ENCODE peak calls at places on chromosomes 3 and 15, in nine cellular contexts. A is brain microvascular endothelial cell; W is activated gamma-delta T cell treated with Interleukin-2 at 50 U/mL for 16 hours; T is effector memory CD8-positive, alpha-beta T cell; X is nucleus accumbens; Y is HTR-8/SVneo; C is type B pancreatic cell; E is stimulated activated naive CD8-positive, alpha-beta T cell treated with anti-CD3 and anti-CD28 coated beads, Interleukin-15, Interleukin-2, amounts not matched to agents 100 U/mL and 50 U/mL, for 24 hours; P is lung. L is an unnamed sample.

GRCh38 chr3:71726106-71726505 is 904 bp upstream of the EIF4E3 start:
- DNase-seq in Y (peak), P (no peak), W (peak), C (no peak), T (peak), E (no peak), A (no peak), X (no peak), L (peak)

GRCh38 chr15:29361560-29361959 is 91.9 kb upstream of the NSMCE3 start:
- DNase-seq in P (no peak), E (no peak), X (no peak), T (no peak), W (no peak), A (no peak), C (no peak), Y (no peak), L (no peak)

GRCh38 chr3:169676925-169677537 is 13.5 kb upstream of the MECOM start:
- DNase-seq in P (no peak), T (no peak), A (no peak), X (no peak), W (no peak), Y (no peak), C (no peak), E (no peak), L (no peak)

GRCh38 chr3:179473565-179473964 is 22.3 kb upstream of the GNB4 start:
- DNase-seq in W (no peak), P (no peak), X (no peak), T (no peak), A (no peak), E (no peak), Y (no peak), C (no peak), L (no peak)

GRCh38 chr15:31374489-31374888 is 47.9 kb downstream of the KLF13 start:
- DNase-seq in T (no peak), P (no peak), X (no peak), Y (no peak), W (no peak), C (no peak), A (no peak), E (no peak), L (no peak)

GRCh38 chr3:9947025-9947995 is 4.9 kb downstream of the PRRT3 start:
- DNase-seq in P (peak), X (peak), C (no peak), E (no peak), Y (no peak), A (peak), T (no peak), W (no peak), L (no peak)

GRCh38 chr15:27358751-27359434 is 387.9 kb downstream of the GABRG3 start:
- DNase-seq in A (no peak), Y (no peak), T (no peak), P (no peak), C (no peak), X (no peak), W (no peak), E (peak), L (peak)

GRCh38 chr15:40325188-40325587 is 1.7 kb downstream of the INAFM2 start:
- DNase-seq in A (no peak), C (no peak), T (no peak), X (no peak), E (no peak), Y (no peak), P (no peak), W (no peak), L (no peak)

GRCh38 chr3:151037746-151038145 is 47.7 kb upstream of the MED12L start:
- DNase-seq in C (no peak), X (no peak), W (no peak), A (peak), Y (peak), P (peak), T (no peak), E (no peak), L (no peak)

GRCh38 chr3:190531406-190531805 is 17.5 kb downstream of the IL1RAP start:
- DNase-seq in C (no peak), A (no peak), W (no peak), E (no peak), Y (no peak), X (no peak), T (no peak), P (no peak), L (no peak)

GRCh38 chr15:65339926-65340325 is 35.4 kb downstream of the RNU5B-1 start:
- DNase-seq in Y (no peak), E (no peak), W (no peak), P (no peak), X (no peak), C (no peak), T (no peak), A (no peak), L (no peak)

GRCh38 chr15:44719293-44719999 is 8.1 kb downstream of the B2M start:
- DNase-seq in X (no peak), T (no peak), P (no peak), E (peak), W (no peak), A (no peak), Y (no peak), C (no peak), L (peak)

GRCh38 chr15:68781766-68782588 is 38.7 kb downstream of the ANP32A start:
- DNase-seq in E (no peak), A (no peak), P (peak), Y (no peak), W (peak), C (no peak), X (no peak), T (no peak), L (peak)

GRCh38 chr15:90463381-90463780 is 66.3 kb upstream of the CRTC3 start:
- DNase-seq in E (no peak), Y (no peak), X (peak), C (no peak), P (no peak), A (peak), W (no peak), T (no peak), L (no peak)

GRCh38 chr3:141875893-141876380 is 506 bp upstream of the ATP1B3 start:
- DNase-seq in C (peak), W (no peak), Y (peak), P (peak), T (peak), X (peak), A (peak), E (peak), L (peak)

GRCh38 chr3:82347585-82347984 is 586.1 kb upstream of the GBE1 start:
- DNase-seq in E (no peak), P (no peak), Y (no peak), A (no peak), C (no peak), W (no peak), T (no peak), X (no peak), L (no peak)

GRCh38 chr3:170867143-170867542 is 2.9 kb downstream of the RPL22L1 start:
- DNase-seq in X (no peak), Y (no peak), T (no peak), W (no peak), A (no peak), E (no peak), P (no peak), C (no peak), L (no peak)

GRCh38 chr3:133833880-133834620 is 28.4 kb downstream of the SRPRB start:
- DNase-seq in C (peak), W (no peak), Y (no peak), X (no peak), A (no peak), T (no peak), P (no peak), E (no peak), L (no peak)

GRCh38 chr15:37709669-37710068 is 224.8 kb upstream of the TMCO5A start:
- DNase-seq in W (no peak), P (no peak), C (no peak), A (no peak), T (no peak), X (no peak), Y (no peak), E (no peak), L (no peak)

GRCh38 chr15:27479232-27480140 is 508.5 kb downstream of the GABRG3 start:
- DNase-seq in A (no peak), P (no peak), W (no peak), X (no peak), Y (no peak), T (no peak), E (no peak), C (no peak), L (no peak)

GRCh38 chr3:172138792-172139507 is 99.6 kb downstream of the FNDC3B start:
- DNase-seq in E (peak), W (no peak), Y (no peak), A (peak), P (peak), C (no peak), X (peak), T (no peak), L (peak)

GRCh38 chr3:168974628-168975403 is 688.7 kb downstream of the MECOM start:
- DNase-seq in P (no peak), C (no peak), T (no peak), W (no peak), E (no peak), A (no peak), X (no peak), Y (no peak), L (no peak)

GRCh38 chr15:38554354-38554753 is 10.3 kb downstream of the RASGRP1 start:
- DNase-seq in A (peak), E (peak), W (no peak), X (no peak), P (no peak), Y (no peak), C (no peak), T (no peak), L (peak)

GRCh38 chr15:31567861-31568260 is 241.2 kb downstream of the KLF13 start:
- DNase-seq in W (no peak), P (peak), T (no peak), A (no peak), X (no peak), Y (no peak), C (no peak), E (no peak), L (no peak)

GRCh38 chr3:48285675-48286074 is 44.8 kb downstream of the ZNF589 start:
- DNase-seq in P (no peak), W (no peak), E (no peak), C (no peak), A (no peak), T (no peak), Y (no peak), X (no peak), L (no peak)

GRCh38 chr3:40523781-40524180 is 979 bp upstream of the ZNF621 start:
- DNase-seq in A (no peak), T (no peak), X (no peak), W (no peak), P (no peak), C (no peak), Y (no peak), E (no peak), L (no peak)

GRCh38 chr3:137035631-137036030 is 77.8 kb downstream of the IL20RB start:
- DNase-seq in P (no peak), C (no peak), Y (no peak), A (peak), T (no peak), E (no peak), X (no peak), W (no peak), L (no peak)

GRCh38 chr15:100147828-100148227 is 193.9 kb downstream of the ADAMTS17 start:
- DNase-seq in P (no peak), C (no peak), W (no peak), A (no peak), Y (no peak), X (no peak), E (no peak), T (no peak), L (no peak)